ENCODE peak calls at places on chromosome 16, in five cellular contexts. J is brain microvascular endothelial cell; L is OCI-LY7; C is activated T-cell treated with anti-CD3 and anti-CD28 coated beads, Interleukin-2, amount 50 U/mL, for 4 hours; U is EL. F is an unnamed sample.

GRCh38 chr16:19735074-19735867 is 17.2 kb downstream of the IQCK start:
- DNase-seq in J (no peak), L (no peak), C (no peak), U (no peak), F (no peak)

GRCh38 chr16:75565640-75566039 is 539 bp upstream of the GABARAPL2 start:
- DNase-seq in J (no peak), L (no peak), C (no peak), U (no peak), F (peak)

GRCh38 chr16:89723279-89724250 is 2.2 kb downstream of the ZNF276 start:
- DNase-seq in J (no peak), L (no peak), C (peak), U (no peak), F (no peak)

GRCh38 chr16:4059969-4060368 is 56.3 kb downstream of the ADCY9 start:
- DNase-seq in J (no peak), L (no peak), C (no peak), U (peak), F (no peak)

GRCh38 chr16:88736088-88736487 is 29.8 kb downstream of the CTU2 start:
- DNase-seq in J (no peak), L (no peak), C (no peak), U (no peak), F (no peak)

GRCh38 chr16:68375801-68376536 is 65.2 kb downstream of the PRMT7 start:
- DNase-seq in J (no peak), L (no peak), C (no peak), U (no peak), F (no peak)

GRCh38 chr16:11328172-11329079 is 16.8 kb upstream of the RMI2 start:
- DNase-seq in J (peak), L (peak), C (peak), U (peak), F (peak)

GRCh38 chr16:86221085-86221484 is 289.2 kb upstream of the FOXF1 start:
- DNase-seq in J (no peak), L (no peak), C (no peak), U (no peak), F (no peak)

GRCh38 chr16:79598341-79599181 is 2.0 kb downstream of the MAF start:
- DNase-seq in J (peak), L (no peak), C (peak), U (peak), F (no peak)

GRCh38 chr16:54123766-54124165 is 162.8 kb downstream of the IRX3 start:
- DNase-seq in J (no peak), L (no peak), C (no peak), U (no peak), F (no peak)

GRCh38 chr16:154223-155030 is 2.0 kb downstream of the HBZ start:
- DNase-seq in J (peak), L (peak), C (no peak), U (peak), F (no peak)

GRCh38 chr16:54136276-54136625 is 150.3 kb downstream of the IRX3 start:
- DNase-seq in J (peak), L (no peak), C (no peak), U (peak), F (peak)

GRCh38 chr16:56189990-56190902 is 1.0 kb upstream of the GNAO1 start:
- DNase-seq in J (no peak), L (no peak), C (no peak), U (no peak), F (no peak)

GRCh38 chr16:49604602-49605001 is 231.0 kb downstream of the C16orf78 start:
- DNase-seq in J (no peak), L (no peak), C (no peak), U (no peak), F (no peak)

GRCh38 chr16:22318690-22319358 is 21.6 kb downstream of the POLR3E start:
- DNase-seq in J (peak), L (peak), C (peak), U (peak), F (peak)

GRCh38 chr16:81397879-81398516 is 46.6 kb upstream of the CMIP start:
- DNase-seq in J (no peak), L (no peak), C (no peak), U (no peak), F (no peak)

GRCh38 chr16:28258571-28258970 is 33.8 kb upstream of the SBK1 start:
- DNase-seq in J (peak), L (no peak), C (no peak), U (no peak), F (no peak)

GRCh38 chr16:11307639-11308492 is 26.7 kb upstream of the PRM1 start:
- DNase-seq in J (no peak), L (peak), C (no peak), U (no peak), F (no peak)

GRCh38 chr16:76502555-76502954 is 225.4 kb downstream of the CNTNAP4 start:
- DNase-seq in J (no peak), L (no peak), C (no peak), U (no peak), F (no peak)